ENCODE peak calls at places on chromosome 9, in ten cellular contexts. Q is transverse colon; I is effector memory CD4-positive, alpha-beta T cell; F is GM23248; X is lung; Z is left lung; W is tibial artery; C is A673; T is HepG2; J is aorta. M is an unnamed sample.

GRCh38 chr9:128243486-128244415 is 32.1 kb downstream of the GOLGA2 start:
- DNase-seq in Q (no peak), I (no peak), F (peak; percentile 64), X (no peak), Z (no peak), W (peak; percentile 36), C (no peak), T (no peak), J (peak; percentile 62), M (no peak)

GRCh38 chr9:8268881-8269280 is 469.3 kb upstream of the DMAC1 start:
- DNase-seq in Q (no peak), I (no peak), F (no peak), X (no peak), Z (no peak), W (no peak), C (no peak), T (no peak), J (no peak), M (no peak)

GRCh38 chr9:37452611-37453010 is 12.6 kb downstream of the ZBTB5 start:
- DNase-seq in Q (no peak), I (no peak), F (no peak), X (no peak), Z (no peak), W (no peak), C (no peak), T (no peak), J (no peak), M (no peak)

GRCh38 chr9:87184956-87185642 is 237.8 kb upstream of the GAS1 start:
- DNase-seq in Q (no peak), I (no peak), F (peak; percentile 40), X (no peak), Z (no peak), W (no peak), C (no peak), T (no peak), J (no peak), M (no peak)

GRCh38 chr9:127153484-127153883 is 31.0 kb upstream of the ANGPTL2 start:
- DNase-seq in Q (no peak), I (no peak), F (no peak), X (no peak), Z (no peak), W (no peak), C (no peak), T (no peak), J (no peak), M (no peak)

GRCh38 chr9:112174965-112175795 is at the start of gene SUSD1:
- DNase-seq in Q (peak; percentile 51), I (peak; percentile 29), F (peak; percentile 49), X (peak; percentile 37), Z (peak; percentile 61), W (no peak), C (peak; percentile 47), T (peak; percentile 31), J (peak; percentile 59), M (peak; percentile 46)

GRCh38 chr9:928363-929042 is 48.0 kb upstream of the DMRT3 start:
- DNase-seq in Q (peak; percentile 8), I (no peak), F (peak; percentile 28), X (no peak), Z (no peak), W (no peak), C (peak; percentile 33), T (peak; percentile 28), J (no peak), M (peak; percentile 47)

GRCh38 chr9:136011703-136012496 is 50.7 kb upstream of the UBAC1 start:
- DNase-seq in Q (peak; percentile 60), I (no peak), F (peak; percentile 37), X (peak; percentile 63), Z (peak; percentile 67), W (peak; percentile 74), C (no peak), T (peak; percentile 97), J (peak; percentile 88), M (no peak)

GRCh38 chr9:13140843-13141592 is 138.5 kb downstream of the MPDZ start:
- DNase-seq in Q (no peak), I (no peak), F (peak; percentile 30), X (no peak), Z (no peak), W (no peak), C (no peak), T (no peak), J (no peak), M (no peak)

GRCh38 chr9:109062543-109062942 is 49.2 kb upstream of the CTNNAL1 start:
- DNase-seq in Q (no peak), I (no peak), F (no peak), X (no peak), Z (no peak), W (no peak), C (no peak), T (no peak), J (no peak), M (no peak)

GRCh38 chr9:14215614-14216013 is 98.3 kb downstream of the NFIB start:
- DNase-seq in Q (no peak), I (no peak), F (peak; percentile 67), X (no peak), Z (no peak), W (no peak), C (peak; percentile 21), T (no peak), J (no peak), M (no peak)

GRCh38 chr9:133926165-133926856 is 65.8 kb downstream of the VAV2 start:
- DNase-seq in Q (no peak), I (no peak), F (no peak), X (no peak), Z (no peak), W (no peak), C (no peak), T (no peak), J (no peak), M (no peak)

GRCh38 chr9:133929599-133929998 is 62.5 kb downstream of the VAV2 start:
- DNase-seq in Q (no peak), I (no peak), F (no peak), X (no peak), Z (no peak), W (no peak), C (no peak), T (no peak), J (no peak), M (no peak)

GRCh38 chr9:133930046-133931015 is 61.8 kb downstream of the VAV2 start:
- DNase-seq in Q (no peak), I (no peak), F (no peak), X (no peak), Z (no peak), W (no peak), C (no peak), T (no peak), J (no peak), M (no peak)

GRCh38 chr9:133927041-133927440 is 65.1 kb downstream of the VAV2 start:
- DNase-seq in Q (no peak), I (no peak), F (no peak), X (no peak), Z (no peak), W (no peak), C (no peak), T (no peak), J (no peak), M (no peak)

DNA sequence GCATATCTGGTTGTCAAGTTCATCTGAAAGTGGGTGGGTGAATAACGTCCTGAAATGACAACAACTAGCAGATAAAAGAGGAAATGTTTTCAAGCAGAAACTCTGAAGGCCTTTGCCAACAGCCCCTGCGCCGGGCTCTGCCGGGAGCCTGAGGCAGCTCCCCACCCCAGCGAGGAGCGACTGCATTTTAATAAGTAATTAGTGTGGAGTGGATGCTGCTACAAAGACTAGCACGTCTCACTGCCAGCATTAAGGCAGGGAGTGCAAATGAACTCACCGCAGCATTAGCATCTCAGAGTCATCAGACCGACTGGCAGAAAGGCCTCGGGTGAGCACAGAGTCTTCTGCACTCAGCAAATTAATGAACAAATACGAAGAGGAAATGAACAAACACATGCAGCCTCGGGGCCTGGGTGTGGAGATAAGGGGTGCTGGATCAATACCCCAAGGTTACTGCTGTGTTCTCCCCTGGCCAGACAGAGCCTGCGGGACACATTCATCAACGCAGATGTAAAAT is 63.8 kb downstream of the VAV2 start:
- DNase-seq in Q (no peak), I (no peak), F (no peak), X (no peak), Z (no peak), W (no peak), C (no peak), T (no peak), J (no peak), M (peak; percentile 25)
- H3K4me1 ChIP-seq in Q (no peaks in the 10 kb centered on the region), I (no peaks in the 10 kb centered on the region), F (no peaks in the 10 kb centered on the region), X (no peaks in the 10 kb centered on the region), Z (peaks cover 13% of the 10 kb centered on the region), W (no peaks in the 10 kb centered on the region), C (no peaks in the 10 kb centered on the region), T (peaks cover 31% of the 10 kb centered on the region), J (no peaks in the 10 kb centered on the region), M (no peaks in the 10 kb centered on the region)

GRCh38 chr9:3180696-3181048 is 336.8 kb upstream of the PUM3 start:
- DNase-seq in Q (no peak), I (no peak), F (no peak), X (no peak), Z (no peak), W (no peak), C (no peak), T (no peak), J (no peak), M (no peak)
- H3K4me3 ChIP-seq in Q (no peak overlapping the region), I (no peak overlapping the region), F (peak overlapping the region; percentile 59), X (no peak overlapping the region), Z (no peak overlapping the region), W (no peak overlapping the region), C (no peak overlapping the region), T (peak overlapping the region; percentile 68), J (no peak overlapping the region), M (no peak overlapping the region)

DNA sequence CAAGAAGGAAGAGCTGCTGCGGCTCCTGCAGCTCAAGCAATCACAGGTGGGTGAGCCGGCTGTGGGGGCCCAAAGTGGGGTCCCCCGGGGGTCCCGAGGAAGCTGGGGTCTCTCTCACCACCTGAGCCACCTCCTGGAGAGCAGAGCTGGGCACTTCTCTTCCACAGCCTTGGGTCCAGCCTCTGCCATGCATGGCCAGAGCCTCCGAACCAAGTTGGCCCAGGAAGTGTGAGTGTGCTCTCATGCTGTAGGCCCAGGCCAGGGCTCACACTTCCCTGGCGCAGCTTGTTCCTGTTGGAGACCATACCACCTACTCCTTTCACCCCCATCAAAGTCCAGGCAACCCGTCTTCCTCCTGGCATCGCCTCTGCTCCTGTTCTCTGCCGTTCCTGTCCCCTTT is 19.7 kb downstream of the HMCN2 start:
- DNase-seq in Q (no peak), I (no peak), F (no peak), X (no peak), Z (no peak), W (no peak), C (no peak), T (no peak), J (no peak), M (no peak)
- H3K4me1 ChIP-seq in Q (peaks cover 15% of the 10 kb centered on the region), I (no peaks in the 10 kb centered on the region), F (no peaks in the 10 kb centered on the region), X (peaks cover 2% of the 10 kb centered on the region), Z (peaks cover 9% of the 10 kb centered on the region), W (no peaks in the 10 kb centered on the region), C (peaks cover 6% of the 10 kb centered on the region), T (no peaks in the 10 kb centered on the region), J (no peaks in the 10 kb centered on the region), M (peaks cover 4% of the 10 kb centered on the region)

DNA sequence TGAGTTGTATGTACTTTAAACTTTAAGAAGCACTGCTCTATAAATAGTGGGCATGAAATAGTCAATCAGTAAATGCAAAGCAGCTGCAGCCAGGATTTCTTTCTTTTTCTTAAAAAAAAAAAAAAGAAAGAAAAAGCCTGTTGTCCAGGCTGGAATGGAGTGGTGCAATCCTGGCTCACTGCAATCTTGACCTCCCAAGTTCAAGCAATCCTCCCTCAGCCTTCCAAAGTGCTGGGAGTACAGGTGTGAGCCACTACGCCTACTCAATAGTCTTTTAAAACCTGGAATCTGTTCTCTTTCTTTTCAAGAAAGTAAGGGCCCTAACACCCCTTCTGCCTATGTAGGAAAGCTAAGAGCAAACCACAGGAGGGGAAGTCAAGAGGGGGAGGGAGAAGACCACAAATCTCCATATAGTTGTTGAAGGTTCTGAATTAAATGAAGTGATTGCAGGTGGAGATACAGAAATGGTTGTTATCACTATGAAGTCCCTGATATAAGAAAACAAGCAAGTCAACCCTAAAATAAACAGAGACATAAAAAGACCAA is 20.6 kb upstream of the TPD52L3 start:
- DNase-seq in Q (no peak), I (no peak), F (no peak), X (no peak), Z (no peak), W (no peak), C (no peak), T (no peak), J (no peak), M (no peak)
- H3K4me3 ChIP-seq in Q (no peak overlapping the region), I (no peak overlapping the region), F (no peak overlapping the region), X (no peak overlapping the region), Z (no peak overlapping the region), W (no peak overlapping the region), C (no peak overlapping the region), T (no peak overlapping the region), J (no peak overlapping the region), M (no peak overlapping the region)

M was measured in small intestine.